ENCODE peak calls at places on chromosomes 5 and 9, in eight cellular contexts. I is naive thymus-derived CD4-positive, alpha-beta T cell; X is HAP-1; P is AG04450; S is adipocyte; W is PC-3; N is effector memory CD4-positive, alpha-beta T cell; U is SK-N-SH. G is an unnamed sample.

GRCh38 chr9:76390656-76391055 is 3.6 kb downstream of the RFK start:
- DNase-seq in I (no peak), X (no peak), P (no peak), S (no peak), W (no peak), N (no peak), U (no peak), G (no peak)

GRCh38 chr9:111969622-111970021 is 73.0 kb downstream of the UGCG start:
- DNase-seq in I (no peak), X (no peak), P (no peak), S (no peak), W (no peak), N (no peak), U (no peak), G (no peak)

GRCh38 chr5:93582677-93583524 is at the start of gene NR2F1:
- DNase-seq in I (no peak), X (peak; percentile 98), P (peak; percentile 99), S (peak; percentile 94), W (peak; percentile 98), N (no peak), U (peak; percentile 80), G (no peak)

GRCh38 chr9:125428060-125428481 is 166.4 kb downstream of the GAPVD1 start:
- DNase-seq in I (no peak), X (no peak), P (no peak), S (no peak), W (peak; percentile 54), N (no peak), U (peak; percentile 49), G (no peak)

GRCh38 chr9:121756477-121757285 is 105.2 kb downstream of the DAB2IP start:
- DNase-seq in I (no peak), X (no peak), P (no peak), S (no peak), W (no peak), N (no peak), U (no peak), G (no peak)

GRCh38 chr9:135343733-135344522 is 135.7 kb upstream of the PPP1R26 start:
- DNase-seq in I (peak; percentile 43), X (peak; percentile 5), P (no peak), S (peak; percentile 63), W (peak; percentile 33), N (no peak), U (peak; percentile 93), G (peak; percentile 44)

GRCh38 chr9:133731876-133732321 is 6.3 kb downstream of the SARDH start:
- DNase-seq in I (no peak), X (peak; percentile 10), P (no peak), S (peak; percentile 34), W (peak; percentile 45), N (no peak), U (peak; percentile 81), G (no peak)

GRCh38 chr9:20319641-20320337 is 302.5 kb downstream of the MLLT3 start:
- DNase-seq in I (no peak), X (peak; percentile 100), P (peak; percentile 44), S (peak; percentile 56), W (peak; percentile 19), N (no peak), U (no peak), G (no peak)

GRCh38 chr5:14142856-14143508 is at the start of gene TRIO:
- DNase-seq in I (peak; percentile 70), X (peak; percentile 88), P (peak; percentile 77), S (peak; percentile 97), W (peak; percentile 97), N (peak; percentile 29), U (peak; percentile 97), G (peak; percentile 67)

GRCh38 chr9:105064248-105065118 is 136.5 kb upstream of the ABCA1 start:
- DNase-seq in I (no peak), X (peak; percentile 42), P (peak; percentile 92), S (peak; percentile 91), W (peak; percentile 77), N (no peak), U (peak; percentile 79), G (no peak)

GRCh38 chr5:82356808-82357671 is 78.9 kb upstream of the RPS23 start:
- DNase-seq in I (peak; percentile 26), X (no peak), P (peak; percentile 54), S (peak; percentile 65), W (peak; percentile 97), N (peak; percentile 74), U (no peak), G (peak; percentile 75)

GRCh38 chr5:131323378-131323777 is 59.5 kb downstream of the CDC42SE2 start:
- DNase-seq in I (no peak), X (peak; percentile 17), P (no peak), S (no peak), W (no peak), N (no peak), U (no peak), G (no peak)
- H3K9me3 ChIP-seq in I (no peaks in the 10 kb centered on the region), X (no peaks in the 10 kb centered on the region), P (peaks cover 4% of the 10 kb centered on the region), S (no peaks in the 10 kb centered on the region), W (no peaks in the 10 kb centered on the region), N (no peaks in the 10 kb centered on the region), U (no peaks in the 10 kb centered on the region), G (no peaks in the 10 kb centered on the region)

DNA sequence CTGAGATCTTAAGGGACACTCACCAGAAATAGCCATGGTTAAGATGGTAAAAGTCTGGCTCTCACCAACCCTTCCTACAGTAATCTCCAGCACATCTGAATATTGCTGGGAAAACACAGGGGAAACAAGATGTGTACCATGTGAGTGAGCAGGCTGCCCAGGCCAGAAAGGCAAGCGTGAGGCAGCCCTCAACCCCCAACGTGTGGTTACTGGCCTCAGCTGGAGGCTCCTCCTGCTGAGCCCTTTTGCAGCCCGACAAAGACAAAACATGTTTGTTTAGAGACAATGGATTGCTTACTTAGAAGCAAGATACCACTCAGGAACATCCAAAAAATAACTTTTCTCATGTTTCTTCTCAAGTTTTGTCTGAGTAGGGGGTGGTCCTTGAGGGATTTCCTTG is 16.6 kb downstream of the ZFP62 start:
- DNase-seq in I (no peak), X (no peak), P (no peak), S (no peak), W (no peak), N (no peak), U (no peak), G (no peak)
- H3K9me3 ChIP-seq in I (no peaks in the 10 kb centered on the region), X (peaks cover 7% of the 10 kb centered on the region), P (peaks cover 20% of the 10 kb centered on the region), S (peaks cover 6% of the 10 kb centered on the region), W (peaks cover 9% of the 10 kb centered on the region), N (no peaks in the 10 kb centered on the region), U (no peaks in the 10 kb centered on the region), G (no peaks in the 10 kb centered on the region)

GRCh38 chr5:134975078-134975715 is 7.5 kb downstream of the CATSPER3 start:
- DNase-seq in I (no peak), X (no peak), P (no peak), S (peak; percentile 25), W (no peak), N (no peak), U (no peak), G (no peak)

GRCh38 chr5:134975843-134976242 is 8.1 kb downstream of the CATSPER3 start:
- DNase-seq in I (no peak), X (no peak), P (no peak), S (no peak), W (peak; percentile 23), N (no peak), U (no peak), G (no peak)

GRCh38 chr5:134982230-134982629 is 14.5 kb downstream of the CATSPER3 start:
- DNase-seq in I (no peak), X (no peak), P (no peak), S (no peak), W (no peak), N (no peak), U (no peak), G (no peak)

GRCh38 chr5:134976841-134977240 is 9.1 kb downstream of the CATSPER3 start:
- DNase-seq in I (no peak), X (no peak), P (no peak), S (no peak), W (no peak), N (no peak), U (no peak), G (no peak)

GRCh38 chr5:134979416-134979815 is 11.7 kb downstream of the CATSPER3 start:
- DNase-seq in I (no peak), X (no peak), P (no peak), S (no peak), W (no peak), N (no peak), U (no peak), G (no peak)
- H3K9me3 ChIP-seq in I (no peaks in the 10 kb centered on the region), X (no peaks in the 10 kb centered on the region), P (peaks cover 24% of the 10 kb centered on the region), S (peaks cover 47% of the 10 kb centered on the region), W (peaks cover 11% of the 10 kb centered on the region), N (peaks cover 8% of the 10 kb centered on the region), U (peaks cover 9% of the 10 kb centered on the region), G (peaks cover 4% of the 10 kb centered on the region)

GRCh38 chr9:79709945-79710674 is 138.3 kb downstream of the TLE4 start:
- DNase-seq in I (no peak), X (no peak), P (no peak), S (no peak), W (no peak), N (no peak), U (no peak), G (no peak)

GRCh38 chr9:79707589-79707988 is 135.8 kb downstream of the TLE4 start:
- DNase-seq in I (no peak), X (no peak), P (no peak), S (no peak), W (no peak), N (no peak), U (no peak), G (no peak)

GRCh38 chr9:79706512-79706911 is 134.7 kb downstream of the TLE4 start:
- DNase-seq in I (no peak), X (no peak), P (no peak), S (no peak), W (no peak), N (no peak), U (no peak), G (no peak)

GRCh38 chr9:79708541-79708940 is 136.8 kb downstream of the TLE4 start:
- DNase-seq in I (no peak), X (no peak), P (no peak), S (no peak), W (no peak), N (no peak), U (no peak), G (no peak)

GRCh38 chr9:79711874-79712273 is 140.1 kb downstream of the TLE4 start:
- DNase-seq in I (no peak), X (no peak), P (no peak), S (no peak), W (no peak), N (no peak), U (no peak), G (no peak)
- H3K9me3 ChIP-seq in I (no peaks in the 10 kb centered on the region), X (no peaks in the 10 kb centered on the region), P (no peaks in the 10 kb centered on the region), S (no peaks in the 10 kb centered on the region), W (no peaks in the 10 kb centered on the region), N (no peaks in the 10 kb centered on the region), U (no peaks in the 10 kb centered on the region), G (no peaks in the 10 kb centered on the region)